ENCODE peak calls at places on chromosomes 1 and 21, in eight cellular contexts. W is stomach; M is neural progenitor cell; K is kidney epithelial cell; V is GM06990; A is pancreas; Z is right lobe of liver; D is CD8-positive, alpha-beta T cell. U is an unnamed sample.
A peak's percentile ranks its signal among the peaks of the same experiment; 100 is the strongest.

GRCh38 chr1:41363632-41364320 is 2.5 kb downstream of the FOXO6 start:
- DNase-seq in W (no peak), M (no peak), K (no peak), V (no peak), A (peak; percentile 33), Z (no peak), D (no peak), U (peak; percentile 20)

GRCh38 chr1:224828691-224829090 is 100.8 kb upstream of the DNAH14 start:
- DNase-seq in W (no peak), M (no peak), K (no peak), V (no peak), A (no peak), Z (no peak), D (no peak), U (no peak)

GRCh38 chr1:201595381-201595780 is 56.5 kb downstream of the NAV1 start:
- DNase-seq in W (no peak), M (no peak), K (no peak), V (no peak), A (no peak), Z (no peak), D (no peak), U (no peak)

GRCh38 chr1:236451796-236452373 is 57.8 kb downstream of the EDARADD start:
- DNase-seq in W (peak; percentile 37), M (peak; percentile 42), K (no peak), V (no peak), A (no peak), Z (peak; percentile 59), D (peak; percentile 18), U (peak; percentile 37)

GRCh38 chr1:174005032-174005431 is 17.1 kb downstream of the RC3H1 start:
- DNase-seq in W (no peak), M (no peak), K (no peak), V (peak; percentile 66), A (no peak), Z (no peak), D (no peak), U (peak; percentile 74)

GRCh38 chr1:231550448-231550781 is 21.9 kb downstream of the TSNAX start:
- DNase-seq in W (no peak), M (peak; percentile 39), K (no peak), V (no peak), A (no peak), Z (no peak), D (no peak), U (peak; percentile 33)

GRCh38 chr1:89274431-89274857 is 1.8 kb upstream of the GBP5 start:
- DNase-seq in W (no peak), M (no peak), K (no peak), V (no peak), A (no peak), Z (no peak), D (no peak), U (no peak)

GRCh38 chr1:187264995-187265602 is 436.4 kb downstream of the PLA2G4A start:
- DNase-seq in W (no peak), M (peak; percentile 63), K (no peak), V (no peak), A (no peak), Z (no peak), D (no peak), U (no peak)

GRCh38 chr21:39034590-39035536 is 148.4 kb downstream of the PSMG1 start:
- DNase-seq in W (no peak), M (no peak), K (no peak), V (no peak), A (no peak), Z (no peak), D (no peak), U (no peak)

GRCh38 chr1:209655412-209655811 is 3.2 kb upstream of the LAMB3 start:
- DNase-seq in W (no peak), M (no peak), K (no peak), V (no peak), A (no peak), Z (no peak), D (no peak), U (no peak)

GRCh38 chr1:245261786-245262185 is 107.0 kb downstream of the KIF26B start:
- DNase-seq in W (no peak), M (no peak), K (peak; percentile 89), V (no peak), A (no peak), Z (no peak), D (no peak), U (no peak)

GRCh38 chr1:246608616-246609376 is 42.5 kb downstream of the CNST start:
- DNase-seq in W (peak; percentile 93), M (peak; percentile 35), K (peak; percentile 77), V (peak; percentile 23), A (peak; percentile 72), Z (peak; percentile 63), D (no peak), U (peak; percentile 42)

GRCh38 chr1:202600432-202601041 is 109.7 kb downstream of the SYT2 start:
- DNase-seq in W (no peak), M (no peak), K (no peak), V (peak; percentile 25), A (no peak), Z (no peak), D (no peak), U (no peak)

GRCh38 chr1:39196244-39197215 is 8.0 kb upstream of the MACF1 start:
- DNase-seq in W (no peak), M (no peak), K (no peak), V (peak; percentile 53), A (no peak), Z (no peak), D (no peak), U (peak; percentile 54)

GRCh38 chr1:43931711-43932660 is 1.6 kb upstream of the ARTN start:
- DNase-seq in W (no peak), M (no peak), K (no peak), V (no peak), A (no peak), Z (no peak), D (no peak), U (no peak)

GRCh38 chr1:208387908-208388756 is 143.9 kb upstream of the PLXNA2 start:
- DNase-seq in W (no peak), M (no peak), K (no peak), V (no peak), A (no peak), Z (no peak), D (no peak), U (no peak)

GRCh38 chr1:6588128-6588892 is 8.5 kb downstream of the ZBTB48 start:
- DNase-seq in W (no peak), M (no peak), K (no peak), V (no peak), A (peak; percentile 66), Z (no peak), D (no peak), U (no peak)

GRCh38 chr1:44219301-44219626 is 6.0 kb downstream of the DMAP1 start:
- DNase-seq in W (no peak), M (no peak), K (no peak), V (no peak), A (no peak), Z (no peak), D (no peak), U (no peak)

GRCh38 chr1:42658880-42659337 is 686 bp downstream of the PPIH start:
- DNase-seq in W (no peak), M (peak; percentile 50), K (no peak), V (no peak), A (no peak), Z (no peak), D (no peak), U (no peak)

GRCh38 chr1:145710291-145711027 is 3.3 kb upstream of the PDZK1 start:
- DNase-seq in W (no peak), M (no peak), K (no peak), V (no peak), A (no peak), Z (no peak), D (no peak), U (no peak)

GRCh38 chr1:72122099-72122893 is 160.0 kb downstream of the NEGR1 start:
- DNase-seq in W (no peak), M (no peak), K (no peak), V (no peak), A (no peak), Z (no peak), D (no peak), U (no peak)

GRCh38 chr1:114103992-114104391 is 49.7 kb downstream of the SYT6 start:
- DNase-seq in W (no peak), M (no peak), K (no peak), V (no peak), A (no peak), Z (no peak), D (no peak), U (no peak)

GRCh38 chr1:235328271-235329138 is at the start of gene GGPS1:
- DNase-seq in W (peak; percentile 99), M (peak; percentile 99), K (peak; percentile 99), V (peak; percentile 96), A (peak; percentile 99), Z (peak; percentile 98), D (peak; percentile 99), U (peak; percentile 93)
- TF ChIP-seq CTCF in W (no peak), M (peak; percentile 17), K (no peak), V (no peak), A (no peak), Z (no peak), D (no peak), U (no peak)

GRCh38 chr1:228073870-228074545 is 8.5 kb upstream of the ARF1 start:
- DNase-seq in W (peak; percentile 31), M (peak; percentile 79), K (no peak), V (no peak), A (no peak), Z (no peak), D (no peak), U (no peak)
- TF ChIP-seq CTCF in W (no peak), M (peak; percentile 48), K (peak; percentile 31), V (peak; percentile 25), A (no peak), Z (no peak), D (no peak), U (peak; percentile 34)

GRCh38 chr21:31780944-31781343 is 49.0 kb upstream of the SCAF4 start:
- DNase-seq in W (no peak), M (no peak), K (no peak), V (no peak), A (no peak), Z (no peak), D (no peak), U (no peak)
- TF ChIP-seq CTCF in W (no peak), M (peak; percentile 17), K (no peak), V (peak; percentile 12), A (no peak), Z (peak; percentile 26), D (no peak), U (peak; percentile 24)

GRCh38 chr1:188941986-188942385 is 1535.7 kb downstream of the BRINP3 start:
- DNase-seq in W (no peak), M (peak; percentile 40), K (no peak), V (no peak), A (no peak), Z (no peak), D (no peak), U (no peak)

GRCh38 chr1:188937965-188938551 is 1539.6 kb downstream of the BRINP3 start:
- DNase-seq in W (no peak), M (no peak), K (no peak), V (no peak), A (no peak), Z (no peak), D (no peak), U (no peak)
- TF ChIP-seq CTCF in W (no peak), M (peak; percentile 59), K (peak; percentile 41), V (no peak), A (no peak), Z (no peak), D (no peak), U (no peak)